ENCODE peak calls at places on chromosomes 11 and 22, in five cellular contexts. T is hippocampal formation; A is caudate nucleus; V is NB4; C is activated T-cell treated with anti-CD3 and anti-CD28 coated beads, Interleukin-2, amount 50 U/mL, for 24 hours. O is an unnamed sample.

GRCh38 chr22:31296258-31296657 is 4.0 kb upstream of the PIK3IP1 start:
- DNase-seq in V (no peak), A (no peak), C (no peak), T (no peak), O (no peak)

GRCh38 chr22:50620861-50621490 is 7.0 kb downstream of the ARSA start:
- DNase-seq in T (no peak), A (no peak), C (peak), V (peak), O (no peak)

GRCh38 chr22:22099833-22100812 is 117.5 kb upstream of the TOP3B start:
- DNase-seq in C (no peak), T (no peak), A (no peak), V (peak), O (no peak)

GRCh38 chr11:66950113-66950535 is 8.1 kb downstream of the PC start:
- DNase-seq in A (no peak), C (peak), T (no peak), V (peak), O (peak)

GRCh38 chr22:17706451-17706900 is 67.8 kb downstream of the BID start:
- DNase-seq in T (peak), A (no peak), C (peak), V (peak), O (peak)

GRCh38 chr22:46462726-46463371 is 74.6 kb downstream of the CELSR1 start:
- DNase-seq in V (no peak), A (no peak), C (no peak), T (no peak), O (no peak)

GRCh38 chr11:116272181-116272789 is 500.5 kb downstream of the BUD13 start:
- DNase-seq in T (no peak), V (no peak), C (no peak), A (no peak), O (no peak)

GRCh38 chr11:130832571-130833432 is 83.5 kb downstream of the SNX19 start:
- DNase-seq in A (no peak), T (no peak), V (no peak), C (no peak), O (no peak)

GRCh38 chr11:78202733-78203167 is 14.0 kb downstream of the USP35 start:
- DNase-seq in T (no peak), A (no peak), C (peak), V (peak), O (no peak)

GRCh38 chr22:45974498-45974897 is 2.5 kb downstream of the WNT7B start:
- DNase-seq in A (no peak), V (peak), C (no peak), T (no peak), O (no peak)

GRCh38 chr11:78203184-78203583 is 14.5 kb downstream of the USP35 start:
- DNase-seq in T (no peak), V (no peak), A (no peak), C (no peak), O (no peak)